ENCODE peak calls at places on chromosomes 1 and 21, in four cellular contexts. P is astrocyte of the spinal cord, A is foreskin fibroblast, E is progenitor cell of endocrine pancreas. D is an unnamed sample.

GRCh38 chr1:27604579-27605299 is 795 bp upstream of the AHDC1 start:
- DNase-seq in P (no peak), E (no peak), A (no peak), D (no peak)

GRCh38 chr1:67816096-67816493 is 17.2 kb downstream of the GNG12 start:
- DNase-seq in E (no peak), A (no peak), P (no peak), D (no peak)

GRCh38 chr1:40363721-40364120 is 9.8 kb upstream of the SMAP2 start:
- DNase-seq in P (no peak), A (no peak), E (no peak), D (no peak)

GRCh38 chr1:8146257-8146855 is 120.2 kb upstream of the ERRFI1 start:
- DNase-seq in P (no peak), E (no peak), A (no peak), D (no peak)

GRCh38 chr1:36306902-36307456 is 811 bp downstream of the SH3D21 start:
- DNase-seq in E (peak; percentile 89), A (peak; percentile 94), P (peak; percentile 93), D (peak; percentile 92)

GRCh38 chr21:39016740-39017315 is 166.4 kb downstream of the PSMG1 start:
- DNase-seq in A (peak; percentile 42), E (no peak), P (no peak), D (no peak)

GRCh38 chr1:210446479-210446878 is 117.8 kb downstream of the HHAT start:
- DNase-seq in P (peak; percentile 46), E (no peak), A (no peak), D (no peak)

GRCh38 chr1:68984289-68984688 is 487.4 kb upstream of the DEPDC1 start:
- DNase-seq in E (no peak), A (no peak), P (no peak), D (no peak)

GRCh38 chr1:6059866-6060265 is 14.2 kb downstream of the KCNAB2 start:
- DNase-seq in A (no peak), P (no peak), E (no peak), D (no peak)

GRCh38 chr1:87678221-87678715 is 349.6 kb downstream of the LMO4 start:
- DNase-seq in E (no peak), P (no peak), A (no peak), D (no peak)

GRCh38 chr1:14954210-14954609 is 199.3 kb upstream of the TMEM51 start:
- DNase-seq in E (no peak), A (peak; percentile 66), P (no peak), D (no peak)

GRCh38 chr1:173122958-173123852 is 72.5 kb upstream of the TNFSF18 start:
- DNase-seq in E (no peak), P (peak; percentile 85), A (peak; percentile 89), D (peak; percentile 42)

GRCh38 chr1:37752213-37752582 is 12.7 kb downstream of the EPHA10 start:
- DNase-seq in P (no peak), E (no peak), A (no peak), D (no peak)

GRCh38 chr1:68377098-68377497 is 72.7 kb downstream of the RPE65 start:
- DNase-seq in P (no peak), A (no peak), E (no peak), D (no peak)

GRCh38 chr1:114298059-114298458 is 144.4 kb upstream of the SYT6 start:
- DNase-seq in P (no peak), E (no peak), A (no peak), D (no peak)

GRCh38 chr21:43866233-43866632 is 1.2 kb downstream of the AGPAT3 start:
- DNase-seq in E (no peak), A (peak; percentile 52), P (peak; percentile 72), D (no peak)

GRCh38 chr1:85317580-85317979 is 41.1 kb upstream of the BCL10 start:
- DNase-seq in A (no peak), E (no peak), P (no peak), D (no peak)

GRCh38 chr1:98053471-98054366 is 132.9 kb upstream of the DPYD start:
- DNase-seq in E (peak; percentile 70), P (peak; percentile 84), A (peak; percentile 66), D (peak; percentile 63)

GRCh38 chr1:91997607-91998195 is 32.1 kb upstream of the EPHX4 start:
- DNase-seq in P (peak; percentile 65), A (peak; percentile 44), E (no peak), D (no peak)

GRCh38 chr21:44846485-44847260 is 26.8 kb downstream of the PTTG1IP start:
- DNase-seq in P (no peak), E (no peak), A (peak; percentile 62), D (no peak)

GRCh38 chr1:9180077-9180819 is 51.3 kb upstream of the GPR157 start:
- DNase-seq in P (no peak), E (no peak), A (no peak), D (no peak)

GRCh38 chr1:17574502-17574901 is 35.0 kb downstream of the ARHGEF10L start:
- DNase-seq in P (no peak), E (no peak), A (no peak), D (no peak)

GRCh38 chr1:167137285-167138192 is 43.7 kb downstream of the STYXL2 start:
- DNase-seq in E (no peak), P (no peak), A (no peak), D (no peak)

GRCh38 chr1:9846611-9847171 is 22.9 kb upstream of the CLSTN1 start:
- DNase-seq in E (no peak), P (no peak), A (no peak), D (no peak)

GRCh38 chr1:18530567-18531502 is 50.1 kb downstream of the KLHDC7A start:
- DNase-seq in A (no peak), E (no peak), P (no peak), D (no peak)

GRCh38 chr1:63326473-63327380 is 4.4 kb downstream of the FOXD3 start:
- DNase-seq in A (no peak), E (no peak), P (no peak), D (no peak)

GRCh38 chr1:101632548-101633256 is 364.0 kb downstream of the OLFM3 start:
- DNase-seq in P (no peak), A (no peak), E (no peak), D (no peak)

GRCh38 chr1:103110701-103111100 is 2.4 kb upstream of the COL11A1 start:
- DNase-seq in E (no peak), P (peak; percentile 40), A (no peak), D (no peak)

GRCh38 chr1:147496571-147496970 is 44.7 kb upstream of the BCL9 start:
- DNase-seq in E (no peak), A (no peak), P (peak; percentile 47), D (no peak)

GRCh38 chr1:22563671-22564612 is 653 bp downstream of the EPHA8 start:
- DNase-seq in A (no peak), E (no peak), P (no peak), D (no peak)

GRCh38 chr1:161487483-161487827 is 17.8 kb upstream of the FCGR2A start:
- DNase-seq in P (peak; percentile 25), E (no peak), A (peak; percentile 15), D (no peak)

GRCh38 chr1:236854602-236854978 is 59.5 kb downstream of the MTR start:
- DNase-seq in E (no peak), P (peak; percentile 65), A (peak; percentile 41), D (no peak)

GRCh38 chr1:159933347-159933746 is 8.0 kb upstream of the TAGLN2 start:
- DNase-seq in P (no peak), A (no peak), E (no peak), D (no peak)